ENCODE peak calls at places on chromosomes 13 and 19, in five cellular contexts. Q is EL; J is AG09319; L is activated naive CD8-positive, alpha-beta T cell treated with anti-CD3 and anti-CD28 coated beads for 36 hours; M is endodermal cell. F is an unnamed sample.

GRCh38 chr19:32691952-32692726 is 518 bp downstream of the NUDT19 start:
- DNase-seq in Q (peak; percentile 62), J (peak; percentile 22), L (peak; percentile 67), M (peak; percentile 85), F (peak; percentile 62)

GRCh38 chr13:34667356-34668218 is 274.5 kb upstream of the NBEA start:
- DNase-seq in Q (no peak), J (no peak), L (no peak), M (no peak), F (no peak)

GRCh38 chr13:80131204-80131603 is 209.7 kb downstream of the SPRY2 start:
- DNase-seq in Q (peak; percentile 68), J (no peak), L (no peak), M (peak; percentile 77), F (peak; percentile 68)

GRCh38 chr19:55690769-55691545 is 15.9 kb downstream of the EPN1 start:
- DNase-seq in Q (no peak), J (no peak), L (no peak), M (no peak), F (no peak)

GRCh38 chr13:75307370-75307984 is 174.5 kb downstream of the TBC1D4 start:
- DNase-seq in Q (peak; percentile 14), J (no peak), L (no peak), M (no peak), F (no peak)

GRCh38 chr13:67568205-67568604 is 338.1 kb upstream of the PCDH9 start:
- DNase-seq in Q (no peak), J (no peak), L (no peak), M (no peak), F (no peak)

GRCh38 chr19:45643927-45644771 is 5.0 kb upstream of the EML2 start:
- DNase-seq in Q (no peak), J (no peak), L (no peak), M (peak; percentile 51), F (no peak)

GRCh38 chr13:104984296-104984818 is 1551.1 kb downstream of the EFNB2 start:
- DNase-seq in Q (peak; percentile 34), J (no peak), L (peak; percentile 64), M (no peak), F (peak; percentile 88)

GRCh38 chr13:76993021-76993420 is 1.1 kb downstream of the CLN5 start:
- DNase-seq in Q (peak; percentile 20), J (no peak), L (no peak), M (no peak), F (peak; percentile 21)

GRCh38 chr13:94305463-94305862 is 174.0 kb downstream of the DCT start:
- DNase-seq in Q (peak; percentile 78), J (peak; percentile 40), L (no peak), M (no peak), F (peak; percentile 76)

GRCh38 chr13:48801255-48801654 is 147.5 kb downstream of the CYSLTR2 start:
- DNase-seq in Q (peak; percentile 68), J (peak; percentile 56), L (no peak), M (no peak), F (peak; percentile 49)

GRCh38 chr13:79749556-79749955 is 268.6 kb downstream of the NDFIP2 start:
- DNase-seq in Q (no peak), J (no peak), L (no peak), M (no peak), F (no peak)

GRCh38 chr13:109427148-109427547 is 359.2 kb downstream of the IRS2 start:
- DNase-seq in Q (peak; percentile 6), J (no peak), L (no peak), M (no peak), F (peak; percentile 39)